ENCODE peak calls at places on chromosome 1, in seven cellular contexts. V is heart left ventricle, H is right lobe of liver, N is body of pancreas, R is A549, I is IMR-90, P is uterus. O is an unnamed sample.

GRCh38 chr1:213327318-213327667 is 276.3 kb downstream of the RPS6KC1 start:
- DNase-seq in V (no peak), R (peak), H (peak), N (peak), P (no peak), I (peak), O (no peak)

GRCh38 chr1:87796521-87796920 is 467.8 kb downstream of the LMO4 start:
- DNase-seq in H (no peak), I (no peak), R (peak), N (peak), P (no peak), V (no peak), O (no peak)

GRCh38 chr1:41390573-41390972 is 29.3 kb downstream of the FOXO6 start:
- DNase-seq in P (no peak), N (no peak), V (no peak), I (no peak), H (no peak), R (no peak), O (no peak)

GRCh38 chr1:164601399-164602141 is 42.6 kb downstream of the PBX1 start:
- DNase-seq in R (no peak), H (no peak), P (no peak), I (no peak), N (no peak), V (no peak), O (no peak)

GRCh38 chr1:6037338-6037762 is 8.3 kb upstream of the KCNAB2 start:
- DNase-seq in P (no peak), H (no peak), I (peak), V (no peak), R (no peak), N (no peak), O (no peak)

GRCh38 chr1:67434491-67434890 is 4.3 kb upstream of the SERBP1 start:
- DNase-seq in H (no peak), P (no peak), V (no peak), N (no peak), R (no peak), I (peak), O (no peak)

GRCh38 chr1:233338102-233338501 is 10.6 kb downstream of the MAP3K21 start:
- DNase-seq in R (no peak), N (no peak), I (no peak), P (no peak), H (no peak), V (no peak), O (no peak)

GRCh38 chr1:42777860-42778259 is 6.9 kb upstream of the TMEM269 start:
- DNase-seq in H (no peak), R (peak), N (peak), P (no peak), I (peak), V (no peak), O (peak)

GRCh38 chr1:43975249-43975961 is 645 bp downstream of the ATP6V0B start:
- DNase-seq in N (peak), V (peak), I (no peak), R (no peak), H (peak), P (no peak), O (peak)

GRCh38 chr1:43976890-43977289 is 2.1 kb upstream of the B4GALT2 start:
- DNase-seq in R (no peak), P (no peak), N (no peak), H (no peak), V (no peak), I (no peak), O (no peak)

GRCh38 chr1:43973981-43974442 is 748 bp upstream of the ATP6V0B start:
- DNase-seq in H (no peak), R (no peak), N (no peak), V (peak), I (no peak), P (no peak), O (no peak)

GRCh38 chr1:43976045-43976444 is 1.3 kb downstream of the ATP6V0B start:
- DNase-seq in R (no peak), N (no peak), I (no peak), V (peak), P (no peak), H (no peak), O (peak)

GRCh38 chr1:43974443-43975248 is at the start of gene ATP6V0B:
- DNase-seq in N (peak), P (peak), H (peak), R (peak), I (peak), V (peak), O (peak)
- TF ChIP-seq POLR2A in N (peak), P (peak), H (peak), R (peak), I (peak), V (peak), O (peak)

DNA sequence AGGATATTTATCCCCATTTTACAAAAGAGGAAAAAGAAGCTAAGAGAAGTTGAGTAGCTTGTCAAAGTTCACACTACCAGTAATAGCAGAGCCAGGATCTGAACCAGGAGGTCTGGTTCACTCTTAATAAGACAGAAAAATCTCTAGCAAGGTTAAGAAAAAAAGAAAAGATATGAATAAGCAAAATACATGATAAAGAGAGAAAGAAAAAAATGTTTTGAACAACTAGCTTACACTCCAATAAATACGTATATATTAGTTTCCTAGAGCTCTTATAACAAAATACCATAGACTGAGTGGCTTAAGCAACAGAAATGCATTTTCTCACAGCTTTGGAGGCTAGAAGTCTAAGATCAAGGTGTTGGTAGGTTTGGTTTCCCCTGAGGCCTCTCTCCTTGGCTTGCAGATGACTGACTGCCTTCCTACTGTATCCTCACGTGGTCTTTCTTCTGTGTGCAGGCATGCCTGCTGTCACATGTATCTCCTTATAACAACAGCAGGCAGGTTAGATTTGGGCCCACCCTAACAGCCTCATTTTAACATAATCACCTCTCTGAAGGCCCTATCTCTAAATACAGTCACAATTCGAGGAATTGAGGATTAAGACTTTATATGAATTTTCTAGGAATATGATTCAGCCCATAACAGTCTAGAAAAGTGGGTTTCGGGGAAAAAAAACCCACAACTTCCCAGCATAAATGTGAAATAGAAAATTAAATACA is 60.4 kb downstream of the LEPR start:
- DNase-seq in V (no peak), R (no peak), I (no peak), N (no peak), P (no peak), H (no peak), O (peak)
- TF ChIP-seq POLR2A in V (no peak), R (no peak), I (no peak), N (no peak), P (no peak), H (no peak), O (peak)

GRCh38 chr1:56578963-56579875 is at the start of gene PLPP3:
- DNase-seq in P (peak), V (peak), I (peak), H (peak), N (peak), R (peak), O (peak)
- TF ChIP-seq POLR2A in P (peak), V (peak), I (peak), H (peak), N (peak), R (peak), O (peak)

DNA sequence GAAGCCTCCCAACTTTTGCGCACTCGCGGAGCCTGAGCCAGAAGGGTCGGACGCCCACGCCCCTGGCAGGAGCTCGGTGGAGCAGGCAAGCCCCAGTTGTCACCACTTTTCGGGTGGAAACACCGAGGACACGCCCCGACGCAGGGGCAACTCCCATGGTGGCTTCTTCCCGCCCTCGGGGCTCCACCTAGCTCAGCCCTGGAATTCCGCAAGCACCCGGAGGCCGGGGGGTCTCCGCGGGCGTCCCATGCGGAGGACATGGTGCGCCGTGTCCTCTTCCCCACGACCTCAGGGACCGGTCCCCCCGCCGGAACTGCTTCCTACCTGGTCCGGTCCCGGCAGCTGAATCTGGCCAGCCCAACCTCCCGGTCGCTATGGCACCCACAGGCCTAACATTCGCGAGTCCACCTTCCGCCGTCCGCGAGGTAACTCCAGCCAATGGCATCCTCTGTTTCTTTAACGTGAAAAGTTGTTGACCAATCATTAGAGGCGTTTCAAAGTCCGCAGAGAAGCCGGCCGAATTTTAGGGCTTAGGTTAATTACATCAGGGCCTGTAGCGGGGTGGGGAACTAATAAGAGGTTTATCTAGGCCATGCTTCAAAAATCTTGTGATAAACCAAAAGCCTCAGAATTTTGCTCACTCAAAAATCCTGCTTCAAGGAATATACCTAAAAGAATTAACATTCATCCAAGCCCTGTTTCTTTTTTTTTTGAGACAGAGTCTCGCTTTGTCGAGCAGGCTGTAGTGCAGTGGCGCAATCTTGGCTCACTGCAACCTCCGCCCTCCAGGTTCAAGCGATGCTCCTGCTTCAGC is at the start of gene STPG1:
- DNase-seq in R (peak), N (peak), V (peak), P (peak), I (peak), H (peak), O (peak)
- TF ChIP-seq POLR2A in R (peak), N (no peak), V (peak), P (peak), I (peak), H (peak), O (peak)

GRCh38 chr1:159853417-159853816 is 9.0 kb downstream of the VSIG8 start:
- DNase-seq in H (no peak), P (no peak), V (no peak), I (peak), N (no peak), R (no peak), O (no peak)

GRCh38 chr1:159855709-159856108 is 6.7 kb downstream of the VSIG8 start:
- DNase-seq in N (no peak), P (no peak), R (no peak), I (no peak), V (no peak), H (no peak), O (no peak)

GRCh38 chr1:159854101-159854692 is 8.3 kb downstream of the VSIG8 start:
- DNase-seq in I (no peak), P (peak), N (peak), H (peak), R (peak), V (peak), O (peak)

GRCh38 chr1:159856576-159856975 is 5.9 kb downstream of the VSIG8 start:
- DNase-seq in H (no peak), R (no peak), V (no peak), I (no peak), N (no peak), P (no peak), O (no peak)

DNA sequence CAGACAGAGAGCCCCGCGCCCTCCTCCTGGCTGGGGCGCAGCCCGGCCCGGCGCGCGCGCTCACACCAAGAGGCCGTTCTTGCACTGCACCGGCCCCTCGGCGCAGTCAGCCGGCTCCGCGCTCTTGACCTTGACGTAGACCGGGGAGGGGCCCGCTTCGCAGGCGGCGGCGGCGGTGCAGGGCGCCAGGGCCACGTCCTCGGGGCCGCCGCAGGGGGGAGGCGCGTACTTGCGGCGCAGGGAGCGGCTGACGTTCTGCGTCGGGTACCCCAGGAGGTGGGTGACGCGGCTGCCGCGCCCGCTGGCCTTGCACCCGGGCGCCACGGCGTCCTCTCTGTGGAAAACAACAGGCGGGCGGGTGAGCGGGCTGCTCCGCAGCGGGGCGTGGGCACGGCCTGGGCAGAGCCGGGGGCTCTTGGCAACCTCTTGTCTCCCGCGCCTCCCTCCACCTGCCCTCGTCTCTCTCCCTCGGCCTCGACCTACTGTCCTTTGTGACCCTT is 7.7 kb downstream of the VSIG8 start:
- DNase-seq in I (peak), R (peak), P (peak), V (peak), N (peak), H (peak), O (peak)
- TF ChIP-seq POLR2A in I (peak), R (peak), P (peak), V (peak), N (peak), H (peak), O (peak)

GRCh38 chr1:116375884-116376733 is 3.1 kb downstream of the ATP1A1 start:
- DNase-seq in V (peak), R (peak), N (peak), P (peak), H (peak), I (peak), O (peak)
- TF ChIP-seq POLR2A in V (peak), R (no peak), N (peak), P (peak), H (peak), I (no peak), O (peak)

O was measured in erythroblast.